ENCODE peak calls at places on chromosomes 4 and X, in five cellular contexts. K, F, R, N and Z are unnamed samples.

GRCh38 chr4:40337523-40337922 is 2.4 kb downstream of the CHRNA9 start:
- DNase-seq in F (no peak), N (no peak), K (no peak), R (no peak), Z (no peak)

GRCh38 chr4:80206541-80207171 is 9.4 kb downstream of the PRDM8 start:
- DNase-seq in N (no peak), R (no peak), K (no peak), F (no peak), Z (peak; percentile 45)

GRCh38 chrX:105552395-105552794 is 269.9 kb upstream of the NRK start:
- DNase-seq in N (no peak), F (no peak), K (no peak), R (no peak), Z (peak; percentile 83)

GRCh38 chr4:36183232-36183631 is 61.1 kb downstream of the ARAP2 start:
- DNase-seq in R (no peak), N (no peak), K (no peak), F (no peak), Z (no peak)

GRCh38 chr4:53962516-53963225 is 101.7 kb downstream of the CHIC2 start:
- DNase-seq in N (no peak), K (no peak), F (no peak), R (no peak), Z (peak; percentile 61)

GRCh38 chr4:70829492-70829891 is 10.2 kb downstream of the GRSF1 start:
- DNase-seq in N (no peak), K (no peak), F (no peak), R (no peak), Z (no peak)

GRCh38 chr4:153408932-153409331 is 57.2 kb upstream of the TMEM131L start:
- DNase-seq in K (no peak), N (no peak), F (no peak), R (no peak), Z (peak; percentile 23)

GRCh38 chrX:100089724-100090123 is 320.3 kb downstream of the PCDH19 start:
- DNase-seq in N (no peak), K (no peak), R (no peak), F (no peak), Z (no peak)

GRCh38 chrX:18573556-18573955 is 98.4 kb downstream of the RS1 start:
- DNase-seq in R (no peak), F (no peak), K (no peak), N (no peak), Z (no peak)

GRCh38 chrX:48883729-48884128 is 13.8 kb downstream of the TIMM17B start:
- DNase-seq in F (no peak), N (no peak), R (no peak), K (no peak), Z (no peak)

GRCh38 chr4:134773497-134774000 is 572.0 kb upstream of the PABPC4L start:
- DNase-seq in K (no peak), R (no peak), F (no peak), N (no peak), Z (no peak)

GRCh38 chr4:101345271-101345595 is 2.1 kb downstream of the PPP3CA start:
- DNase-seq in N (no peak), R (no peak), K (no peak), F (no peak), Z (peak; percentile 60)

GRCh38 chrX:15848576-15848975 is 6.0 kb downstream of the AP1S2 start:
- DNase-seq in F (no peak), R (no peak), N (no peak), K (no peak), Z (no peak)

GRCh38 chr4:88456757-88457306 is at the start of gene HERC5:
- DNase-seq in K (peak; percentile 78), F (peak; percentile 87), R (peak; percentile 71), N (peak; percentile 86), Z (peak; percentile 95)

GRCh38 chrX:129808829-129809745 is 29.3 kb downstream of the SASH3 start:
- DNase-seq in F (no peak), R (no peak), N (no peak), K (no peak), Z (peak; percentile 24)

GRCh38 chr4:7660640-7661039 is 225.9 kb upstream of the PSAPL1 start:
- DNase-seq in F (no peak), N (no peak), R (no peak), K (no peak), Z (no peak)

GRCh38 chrX:57367649-57368048 is 81.1 kb downstream of the FAAH2 start:
- DNase-seq in K (no peak), N (no peak), R (no peak), F (no peak), Z (no peak)

GRCh38 chrX:42746606-42747005 is 31.4 kb downstream of the PPP1R2C start:
- DNase-seq in K (no peak), N (no peak), R (no peak), F (no peak), Z (peak; percentile 90)

GRCh38 chr4:109730294-109731051 is 603 bp upstream of the PLA2G12A start:
- DNase-seq in K (no peak), N (peak; percentile 61), F (no peak), R (no peak), Z (peak; percentile 65)

GRCh38 chr4:3483471-3483921 is 20.4 kb downstream of the DOK7 start:
- DNase-seq in F (no peak), R (no peak), K (no peak), N (no peak), Z (peak; percentile 6)

GRCh38 chr4:175874290-175874689 is 62.2 kb upstream of the GPM6A start:
- DNase-seq in F (no peak), R (no peak), K (no peak), N (no peak), Z (no peak)

GRCh38 chr4:126582737-126583136 is 1050.0 kb upstream of the INTU start:
- DNase-seq in R (no peak), F (no peak), K (no peak), N (peak; percentile 17), Z (no peak)

GRCh38 chr4:15314974-15315373 is 112.9 kb upstream of the C1QTNF7 start:
- DNase-seq in R (no peak), F (no peak), N (no peak), K (no peak), Z (no peak)

GRCh38 chr4:140038031-140038533 is 115.9 kb downstream of the MAML3 start:
- DNase-seq in K (no peak), R (no peak), F (no peak), N (no peak), Z (peak; percentile 29)

GRCh38 chr4:6198768-6199343 is 1.5 kb downstream of the JAKMIP1 start:
- DNase-seq in F (no peak), R (no peak), N (peak; percentile 71), K (no peak), Z (peak; percentile 18)

GRCh38 chrX:134623293-134624045 is 34.8 kb downstream of the PLAC1 start:
- DNase-seq in F (no peak), N (no peak), K (no peak), R (no peak), Z (peak; percentile 50)

GRCh38 chrX:135737361-135738071 is 24.1 kb downstream of the CT45A1 start:
- DNase-seq in N (no peak), K (no peak), R (no peak), F (no peak), Z (peak; percentile 3)

GRCh38 chr4:73723029-73723428 is 17.3 kb upstream of the CXCL8 start:
- DNase-seq in N (no peak), R (no peak), F (no peak), K (no peak), Z (no peak)

GRCh38 chr4:70721747-70722146 is at the start of gene RUFY3:
- DNase-seq in N (no peak), K (no peak), F (no peak), R (no peak), Z (peak; percentile 95)

GRCh38 chr4:42865572-42866189 is 26.8 kb upstream of the GRXCR1 start:
- DNase-seq in R (no peak), K (peak; percentile 53), N (peak; percentile 55), F (peak; percentile 36), Z (peak; percentile 64)

GRCh38 chr4:187849556-187850245 is 145.9 kb upstream of the ZFP42 start:
- DNase-seq in F (no peak), R (no peak), K (no peak), N (no peak), Z (no peak)

GRCh38 chr4:140088317-140088967 is 65.5 kb downstream of the MAML3 start:
- DNase-seq in K (no peak), R (no peak), F (no peak), N (no peak), Z (peak; percentile 71)

GRCh38 chr4:94517492-94517891 is 65.8 kb downstream of the PDLIM5 start:
- DNase-seq in F (no peak), N (no peak), R (no peak), K (no peak), Z (peak; percentile 23)

GRCh38 chrX:46637937-46638336 is 64.4 kb downstream of the CHST7 start:
- DNase-seq in R (no peak), N (no peak), K (peak; percentile 12), F (no peak), Z (no peak)

GRCh38 chrX:154358011-154358410 is 16.4 kb downstream of the FLNA start:
- DNase-seq in K (no peak), R (no peak), F (no peak), N (no peak), Z (no peak)

GRCh38 chr4:36385951-36386561 is 104.6 kb downstream of the DTHD1 start:
- DNase-seq in R (no peak), F (peak; percentile 4), K (no peak), N (no peak), Z (no peak)